ENCODE peak calls at places on chromosomes 3 and 15, in nine cellular contexts. S is vagina, Z is stomach, N is transverse colon, Q is heart left ventricle, A is body of pancreas, C is A549, R is NB4, O is adrenal gland. B is an unnamed sample.

GRCh38 chr3:41000471-41000870 is 198.8 kb upstream of the CTNNB1 start:
- DNase-seq in S (no peak), Z (no peak), N (no peak), Q (no peak), A (no peak), C (no peak), R (no peak), O (no peak), B (no peak)

GRCh38 chr3:164984947-164985346 is 93.3 kb downstream of the SI start:
- DNase-seq in S (no peak), Z (no peak), N (no peak), Q (no peak), A (no peak), C (no peak), R (no peak), O (no peak), B (no peak)

GRCh38 chr3:109643590-109643989 is 306.2 kb upstream of the DPPA4 start:
- DNase-seq in S (no peak), Z (no peak), N (no peak), Q (no peak), A (no peak), C (peak; percentile 56), R (peak; percentile 4), O (peak; percentile 43), B (no peak)

GRCh38 chr3:25284249-25284648 is 143.8 kb upstream of the RARB start:
- DNase-seq in S (no peak), Z (no peak), N (no peak), Q (no peak), A (no peak), C (no peak), R (no peak), O (no peak), B (no peak)

GRCh38 chr3:129911261-129911861 is 17.9 kb upstream of the TMCC1 start:
- DNase-seq in S (no peak), Z (no peak), N (no peak), Q (no peak), A (no peak), C (no peak), R (peak; percentile 79), O (no peak), B (no peak)

GRCh38 chr3:4821331-4821730 is 157.9 kb upstream of the BHLHE40 start:
- DNase-seq in S (no peak), Z (no peak), N (no peak), Q (no peak), A (no peak), C (no peak), R (no peak), O (no peak), B (no peak)

GRCh38 chr3:62098646-62099365 is 274.5 kb downstream of the FEZF2 start:
- DNase-seq in S (no peak), Z (no peak), N (no peak), Q (no peak), A (no peak), C (no peak), R (no peak), O (no peak), B (no peak)

GRCh38 chr15:99719096-99719541 is 14.1 kb downstream of the LYSMD4 start:
- DNase-seq in S (peak; percentile 7), Z (no peak), N (no peak), Q (no peak), A (no peak), C (no peak), R (peak; percentile 76), O (no peak), B (no peak)

GRCh38 chr15:70169147-70169546 is 71.4 kb upstream of the TLE3 start:
- DNase-seq in S (no peak), Z (no peak), N (no peak), Q (no peak), A (no peak), C (no peak), R (no peak), O (no peak), B (no peak)

GRCh38 chr3:22899441-22899840 is 303.7 kb upstream of the UBE2E2 start:
- DNase-seq in S (no peak), Z (no peak), N (no peak), Q (no peak), A (no peak), C (no peak), R (no peak), O (no peak), B (no peak)

GRCh38 chr15:43934480-43934879 is 107.7 kb downstream of the WDR76 start:
- DNase-seq in S (no peak), Z (no peak), N (no peak), Q (no peak), A (no peak), C (no peak), R (no peak), O (no peak), B (no peak)

GRCh38 chr15:33724321-33725036 is 243.8 kb upstream of the CHRM5 start:
- DNase-seq in S (no peak), Z (no peak), N (no peak), Q (no peak), A (no peak), C (no peak), R (no peak), O (no peak), B (no peak)

GRCh38 chr3:1792466-1792865 is 306.2 kb upstream of the CNTN4 start:
- DNase-seq in S (no peak), Z (no peak), N (no peak), Q (no peak), A (no peak), C (no peak), R (no peak), O (no peak), B (no peak)

GRCh38 chr3:192862408-192863385 is 55.0 kb downstream of the MB21D2 start:
- DNase-seq in S (no peak), Z (no peak), N (no peak), Q (no peak), A (no peak), C (no peak), R (no peak), O (no peak), B (no peak)

GRCh38 chr3:89578253-89578529 is 470.8 kb downstream of the EPHA3 start:
- DNase-seq in S (no peak), Z (no peak), N (no peak), Q (no peak), A (no peak), C (no peak), R (no peak), O (no peak), B (no peak)
- TF ChIP-seq POLR2A in S (no peak), Z (no peak), N (no peak), Q (no peak), A (no peak), C (no peak), R (no peak), O (no peak), B (no peak)

GRCh38 chr15:67064607-67065530 is 533 bp upstream of the SMAD3 start:
- DNase-seq in S (no peak), Z (peak; percentile 63), N (peak; percentile 68), Q (peak; percentile 68), A (peak; percentile 73), C (no peak), R (no peak), O (peak; percentile 65), B (peak; percentile 75)
- H3K4me3 ChIP-seq in S (peak overlapping the region; percentile 93), Z (peak overlapping the region; percentile 64), N (peak overlapping the region; percentile 90), Q (peak overlapping the region; percentile 95), A (no peak overlapping the region), C (peak overlapping the region; percentile 95), R (peak overlapping the region; percentile 64), O (no peak overlapping the region), B (peak overlapping the region; percentile 73)

DNA sequence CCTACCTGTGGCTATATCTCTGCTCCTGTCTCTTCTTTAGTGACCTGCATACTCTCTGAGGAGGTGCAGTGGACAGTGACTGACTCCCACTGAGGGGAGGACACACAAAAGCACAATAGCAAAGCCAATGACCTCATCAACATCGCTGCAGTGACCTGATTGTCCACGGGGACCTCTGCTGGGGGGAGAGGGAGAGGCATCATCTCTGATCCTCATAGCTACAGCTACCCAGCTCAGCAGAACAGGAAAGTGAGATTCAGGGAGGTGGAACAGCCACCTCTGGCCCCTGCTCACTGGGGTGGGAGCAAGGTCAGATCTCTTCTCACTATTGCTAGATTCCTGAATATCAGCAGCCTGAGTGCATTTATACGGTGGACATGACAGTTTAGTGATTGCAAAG is 179.2 kb downstream of the ATP10A start:
- DNase-seq in S (no peak), Z (no peak), N (no peak), Q (no peak), A (no peak), C (no peak), R (no peak), O (no peak), B (peak; percentile 79)
- TF ChIP-seq CTCF in S (no peak), Z (no peak), N (no peak), Q (no peak), A (no peak), C (no peak), R (no peak), O (no peak), B (peak; percentile 12)

GRCh38 chr3:52446631-52447511 is 2.0 kb upstream of the SEMA3G start:
- DNase-seq in S (no peak), Z (peak; percentile 70), N (peak; percentile 72), Q (peak; percentile 60), A (peak; percentile 63), C (no peak), R (peak; percentile 77), O (no peak), B (no peak)

GRCh38 chr3:52443268-52443610 is 1.7 kb downstream of the SEMA3G start:
- DNase-seq in S (no peak), Z (no peak), N (no peak), Q (no peak), A (no peak), C (no peak), R (no peak), O (no peak), B (no peak)

GRCh38 chr3:52443791-52444687 is 864 bp downstream of the SEMA3G start:
- DNase-seq in S (no peak), Z (no peak), N (no peak), Q (peak; percentile 26), A (no peak), C (no peak), R (peak; percentile 34), O (no peak), B (no peak)

GRCh38 chr3:52446042-52446441 is 1.1 kb upstream of the SEMA3G start:
- DNase-seq in S (no peak), Z (no peak), N (no peak), Q (peak; percentile 26), A (no peak), C (no peak), R (no peak), O (no peak), B (no peak)

DNA sequence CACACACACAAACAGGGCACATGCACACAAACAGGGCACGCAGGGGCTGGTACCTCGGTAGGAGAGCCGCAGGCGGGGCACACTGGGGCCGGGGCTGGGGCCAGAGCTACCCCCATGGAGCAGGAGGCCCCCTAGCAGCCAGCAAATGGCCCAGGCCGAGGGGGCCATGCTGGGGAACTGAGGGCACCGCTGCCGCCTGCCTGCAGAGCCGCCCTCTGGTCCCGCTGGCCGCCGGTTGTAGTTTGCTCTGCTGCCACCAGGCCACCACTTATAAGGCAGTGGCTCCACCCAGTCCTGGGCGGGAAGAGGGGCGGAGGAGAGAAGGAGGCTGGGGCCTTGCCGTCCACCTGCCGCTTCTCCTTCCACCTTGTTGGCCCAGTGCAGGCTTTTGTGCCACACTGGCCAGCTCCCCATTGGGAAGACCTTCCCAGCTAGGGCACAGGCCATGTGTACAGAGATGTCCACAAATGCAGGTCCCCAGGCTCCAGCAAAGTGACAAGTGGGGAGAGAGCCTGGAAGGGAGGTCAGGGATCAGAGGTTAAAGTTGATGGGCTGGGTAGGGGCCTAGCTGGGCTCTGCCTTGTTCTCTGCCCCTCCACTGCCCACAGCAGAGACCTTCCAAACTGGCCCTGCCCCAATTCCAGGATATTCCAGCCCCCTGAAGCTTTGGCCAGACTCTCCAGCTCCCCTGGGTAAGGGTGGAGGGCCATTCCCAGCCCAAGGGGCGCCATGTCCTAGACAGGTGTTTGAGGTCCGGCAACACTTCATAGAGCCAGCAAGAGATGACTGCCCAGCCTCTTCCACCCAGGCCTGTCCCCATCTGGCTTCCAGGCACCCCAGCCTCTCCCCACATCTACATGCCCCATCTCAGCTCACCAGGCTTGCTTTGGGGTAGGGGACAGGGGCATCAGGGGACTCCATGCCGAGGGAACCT is at the start of gene SEMA3G:
- DNase-seq in S (no peak), Z (peak; percentile 92), N (peak; percentile 87), Q (peak; percentile 84), A (peak; percentile 88), C (peak; percentile 50), R (peak; percentile 85), O (no peak), B (peak; percentile 82)
- TF ChIP-seq POLR2A in S (no peak), Z (no peak), N (no peak), Q (peak; percentile 63), A (no peak), C (peak; percentile 44), R (peak; percentile 80), O (no peak), B (no peak)

B was measured in testis.